ENCODE peak calls at places on chromosomes 7 and 10, in seven cellular contexts. Q is transverse colon, P is sigmoid colon, L is endothelial cell of umbilical vein, X is prostate gland, I is spleen, V is suprapubic skin. B is an unnamed sample.

GRCh38 chr7:32941181-32941995 is 15.9 kb upstream of the FKBP9 start:
- DNase-seq in Q (no peak), P (no peak), L (peak), X (no peak), I (no peak), V (no peak), B (no peak)

GRCh38 chr7:43906327-43907010 is at the start of gene URGCP:
- DNase-seq in Q (peak), P (peak), L (peak), X (peak), I (peak), V (peak), B (peak)

GRCh38 chr7:28732037-28732869 is 225.9 kb downstream of the TRIL start:
- DNase-seq in Q (no peak), P (no peak), L (peak), X (peak), I (no peak), V (no peak), B (no peak)

GRCh38 chr7:101681170-101682007 is 52.3 kb upstream of the MYL10 start:
- DNase-seq in Q (no peak), P (no peak), L (peak), X (peak), I (no peak), V (no peak), B (no peak)

GRCh38 chr10:97550336-97551149 is 22.0 kb upstream of the ANKRD2 start:
- DNase-seq in Q (no peak), P (no peak), L (no peak), X (no peak), I (peak), V (no peak), B (no peak)

GRCh38 chr10:78419481-78420265 is 386.0 kb downstream of the RPS24 start:
- DNase-seq in Q (no peak), P (peak), L (no peak), X (no peak), I (no peak), V (no peak), B (no peak)

GRCh38 chr10:70481831-70482530 is 3.4 kb downstream of the PALD1 start:
- DNase-seq in Q (no peak), P (peak), L (peak), X (no peak), I (peak), V (no peak), B (peak)

GRCh38 chr10:86970152-86970886 is 2.0 kb downstream of the ADIRF start:
- DNase-seq in Q (peak), P (peak), L (no peak), X (peak), I (peak), V (peak), B (peak)

GRCh38 chr10:70169011-70169410 is 1.3 kb downstream of the SAR1A start:
- DNase-seq in Q (no peak), P (no peak), L (no peak), X (no peak), I (no peak), V (no peak), B (no peak)

GRCh38 chr7:115099906-115100305 is 178.0 kb downstream of the MDFIC start:
- DNase-seq in Q (no peak), P (no peak), L (peak), X (no peak), I (no peak), V (no peak), B (no peak)

GRCh38 chr10:48691812-48692528 is 7.3 kb downstream of the WDFY4 start:
- DNase-seq in Q (no peak), P (no peak), L (no peak), X (no peak), I (no peak), V (no peak), B (no peak)

GRCh38 chr7:46173526-46174191 is 252.6 kb upstream of the IGFBP3 start:
- DNase-seq in Q (no peak), P (no peak), L (no peak), X (no peak), I (no peak), V (no peak), B (no peak)

GRCh38 chr10:129694184-129694583 is 227.1 kb downstream of the MGMT start:
- DNase-seq in Q (no peak), P (no peak), L (no peak), X (no peak), I (peak), V (no peak), B (no peak)

GRCh38 chr10:60994128-60994527 is 50.1 kb upstream of the RHOBTB1 start:
- DNase-seq in Q (no peak), P (no peak), L (no peak), X (no peak), I (no peak), V (no peak), B (no peak)

GRCh38 chr10:61757001-61757400 is 94.3 kb downstream of the CABCOCO1 start:
- DNase-seq in Q (no peak), P (no peak), L (no peak), X (no peak), I (no peak), V (no peak), B (no peak)

GRCh38 chr7:39622609-39623311 is 612 bp upstream of the RALA start:
- DNase-seq in Q (no peak), P (no peak), L (peak), X (no peak), I (no peak), V (no peak), B (no peak)

GRCh38 chr10:103622935-103623574 is 129.6 kb downstream of the NEURL1 start:
- DNase-seq in Q (no peak), P (no peak), L (no peak), X (no peak), I (no peak), V (no peak), B (no peak)

GRCh38 chr7:142097571-142097970 is 13.9 kb upstream of the MGAM2 start:
- DNase-seq in Q (no peak), P (no peak), L (no peak), X (no peak), I (no peak), V (no peak), B (no peak)

GRCh38 chr10:131818510-131819234 is 82.1 kb upstream of the PPP2R2D start:
- DNase-seq in Q (no peak), P (no peak), L (no peak), X (no peak), I (no peak), V (no peak), B (peak)

GRCh38 chr10:63700209-63700934 is 179.2 kb downstream of the REEP3 start:
- DNase-seq in Q (no peak), P (no peak), L (peak), X (no peak), I (no peak), V (no peak), B (no peak)

GRCh38 chr10:79139124-79139835 is 70.5 kb downstream of the ZMIZ1 start:
- DNase-seq in Q (peak), P (peak), L (peak), X (no peak), I (no peak), V (no peak), B (peak)

GRCh38 chr7:37709631-37710509 is 26.3 kb downstream of the GPR141 start:
- DNase-seq in Q (no peak), P (no peak), L (no peak), X (no peak), I (no peak), V (no peak), B (no peak)

GRCh38 chr10:86401588-86402282 is 35.1 kb upstream of the GRID1 start:
- DNase-seq in Q (peak), P (no peak), L (no peak), X (no peak), I (no peak), V (no peak), B (no peak)

GRCh38 chr10:23186697-23187096 is 5.4 kb upstream of the PTF1A start:
- DNase-seq in Q (no peak), P (no peak), L (peak), X (no peak), I (no peak), V (no peak), B (no peak)

GRCh38 chr7:74284781-74285259 is 4.4 kb upstream of the CLIP2 start:
- DNase-seq in Q (peak), P (no peak), L (no peak), X (no peak), I (no peak), V (no peak), B (no peak)

GRCh38 chr7:37342665-37343471 is 105.8 kb downstream of the ELMO1 start:
- DNase-seq in Q (peak), P (no peak), L (peak), X (no peak), I (peak), V (no peak), B (peak)

GRCh38 chr10:23375366-23375765 is 30.8 kb upstream of the C10orf67 start:
- DNase-seq in Q (no peak), P (no peak), L (no peak), X (no peak), I (no peak), V (no peak), B (no peak)

GRCh38 chr10:13294784-13295183 is 5.1 kb downstream of the PHYH start:
- DNase-seq in Q (no peak), P (no peak), L (no peak), X (no peak), I (no peak), V (no peak), B (no peak)

GRCh38 chr7:76291346-76292205 is 10.9 kb upstream of the HSPB1 start:
- DNase-seq in Q (peak), P (peak), L (peak), X (peak), I (peak), V (peak), B (peak)

GRCh38 chr10:113268186-113268585 is 284.7 kb upstream of the HABP2 start:
- DNase-seq in Q (no peak), P (no peak), L (no peak), X (no peak), I (no peak), V (no peak), B (no peak)

GRCh38 chr10:121956111-121957061 is 18.6 kb downstream of the NSMCE4A start:
- DNase-seq in Q (no peak), P (no peak), L (peak), X (no peak), I (no peak), V (no peak), B (no peak)

GRCh38 chr7:94907420-94908203 is at the start of gene PPP1R9A:
- DNase-seq in Q (peak), P (peak), L (peak), X (peak), I (peak), V (no peak), B (peak)
- TF ChIP-seq CTCF in Q (peak), P (peak), L (peak), X (no peak), I (peak), V (no peak), B (peak)

GRCh38 chr7:47342646-47343045 is 239.3 kb downstream of the TNS3 start:
- DNase-seq in Q (peak), P (no peak), L (no peak), X (no peak), I (peak), V (no peak), B (peak)
- TF ChIP-seq POLR2A in Q (no peak), P (no peak), L (no peak), X (no peak), I (no peak), V (no peak), B (no peak)

GRCh38 chr10:72010234-72010992 is 46.2 kb downstream of the CHST3 start:
- DNase-seq in Q (no peak), P (peak), L (no peak), X (no peak), I (no peak), V (no peak), B (no peak)

GRCh38 chr10:72008096-72008933 is 44.1 kb downstream of the CHST3 start:
- DNase-seq in Q (no peak), P (no peak), L (no peak), X (peak), I (no peak), V (no peak), B (no peak)

GRCh38 chr10:72011016-72011415 is 46.8 kb downstream of the CHST3 start:
- DNase-seq in Q (no peak), P (no peak), L (no peak), X (no peak), I (no peak), V (no peak), B (no peak)

GRCh38 chr10:72009062-72009429 is 44.9 kb downstream of the CHST3 start:
- DNase-seq in Q (no peak), P (no peak), L (no peak), X (no peak), I (no peak), V (no peak), B (no peak)

DNA sequence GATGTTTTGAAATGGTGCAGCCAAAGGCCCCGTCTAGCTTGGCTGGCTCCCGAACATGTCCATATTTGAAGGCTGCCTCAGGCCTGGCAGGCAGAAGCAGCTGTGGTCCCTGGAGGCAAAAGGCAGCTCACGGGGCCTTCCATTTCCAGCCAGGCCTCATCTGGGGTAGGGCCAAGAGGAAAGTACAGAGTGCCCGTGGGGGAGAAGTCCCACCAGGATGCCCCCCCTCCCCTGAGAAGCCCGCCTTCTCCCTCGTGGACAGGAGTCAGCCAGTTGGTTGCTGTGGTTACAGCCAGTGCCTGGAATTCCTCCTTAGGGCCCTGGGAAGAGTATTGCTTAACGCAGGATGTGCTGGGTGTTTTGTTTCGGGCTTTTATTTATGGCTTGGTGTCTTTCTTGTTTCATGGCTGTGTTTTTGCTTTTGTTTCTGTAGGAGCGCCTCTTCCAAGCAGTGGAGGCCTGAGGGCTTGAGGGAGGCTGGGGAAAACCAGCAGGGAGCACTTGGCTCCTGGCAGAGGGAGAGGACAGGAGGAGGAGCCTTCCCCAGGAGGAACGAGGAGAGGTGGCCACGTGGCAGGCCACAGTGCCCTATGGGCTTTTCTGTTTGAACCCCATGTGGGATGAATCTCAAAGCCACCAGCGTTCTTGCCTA is 45.4 kb downstream of the CHST3 start:
- DNase-seq in Q (peak), P (peak), L (peak), X (peak), I (peak), V (peak), B (no peak)
- TF ChIP-seq POLR2AphosphoS5 in Q (peak), P (peak), L (no peak), X (peak), I (peak), V (peak), B (peak)

GRCh38 chr10:19302117-19302516 is 253.5 kb downstream of the MALRD1 start:
- DNase-seq in Q (no peak), P (no peak), L (no peak), X (no peak), I (no peak), V (no peak), B (no peak)
- TF ChIP-seq CTCF in Q (no peak), P (no peak), L (no peak), X (no peak), I (no peak), V (no peak), B (no peak)

GRCh38 chr10:114404171-114405010 is at the start of gene AFAP1L2:
- DNase-seq in Q (peak), P (peak), L (no peak), X (no peak), I (no peak), V (no peak), B (peak)
- TF ChIP-seq POLR2A in Q (peak), P (no peak), L (no peak), X (peak), I (no peak), V (no peak), B (no peak)

DNA sequence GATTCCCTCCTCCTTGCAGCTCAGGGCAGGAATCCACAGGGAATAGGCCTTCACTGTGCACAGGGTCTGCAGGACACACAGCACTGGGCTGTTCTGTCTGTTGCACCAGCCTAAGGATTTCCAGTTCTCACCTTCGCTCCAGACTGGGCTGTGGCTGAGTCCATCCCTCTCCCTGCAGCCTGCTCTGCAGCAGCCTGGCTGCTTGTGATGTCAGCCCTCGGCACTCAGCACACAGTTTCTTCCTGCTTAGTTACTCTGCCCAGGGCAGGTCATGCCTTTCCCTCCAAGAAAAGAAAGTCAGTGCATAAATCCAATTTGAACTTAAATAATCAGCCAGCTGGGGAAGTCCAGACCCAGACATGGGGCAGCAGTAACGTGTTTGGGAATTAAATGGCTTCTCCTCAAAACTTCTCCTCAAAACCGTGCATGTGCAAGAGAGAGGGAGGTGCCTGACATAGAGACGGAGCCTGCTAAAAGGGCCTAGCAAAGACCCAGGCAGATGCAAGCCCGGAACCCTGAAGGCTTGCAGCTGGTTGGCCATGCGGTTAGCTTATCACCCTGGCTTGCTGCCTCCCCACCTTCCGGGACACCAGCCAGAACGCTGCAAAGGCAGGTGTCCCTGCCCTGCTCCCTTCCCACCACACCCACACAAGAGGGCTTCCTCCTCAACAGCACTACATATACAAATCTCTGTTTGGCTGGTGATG is 10.9 kb upstream of the GDF2 start:
- DNase-seq in Q (peak), P (no peak), L (no peak), X (no peak), I (peak), V (no peak), B (no peak)
- TF ChIP-seq POLR2AphosphoS5 in Q (no peak), P (no peak), L (no peak), X (no peak), I (no peak), V (no peak), B (no peak)